ENCODE peak calls at places on chromosome 17, in five cellular contexts. K, G, H, W and B are unnamed samples.

GRCh38 chr17:76671123-76671911 is 27.8 kb upstream of the ST6GALNAC1 start:
- DNase-seq in W (peak), H (peak), K (peak), G (peak), B (peak)

GRCh38 chr17:73906896-73907600 is 262.8 kb upstream of the SDK2 start:
- DNase-seq in K (no peak), W (no peak), G (no peak), H (no peak), B (no peak)

GRCh38 chr17:30210901-30211300 is 24.6 kb downstream of the SLC6A4 start:
- DNase-seq in H (no peak), W (no peak), K (no peak), G (no peak), B (no peak)

GRCh38 chr17:55458977-55459376 is 37.3 kb upstream of the MMD start:
- DNase-seq in H (peak), K (no peak), W (no peak), G (no peak), B (peak)

GRCh38 chr17:5527647-5528250 is 41.4 kb downstream of the MIS12 start:
- DNase-seq in K (no peak), H (no peak), G (no peak), W (peak), B (no peak)

GRCh38 chr17:73211745-73212144 is 18.9 kb downstream of the COG1 start:
- DNase-seq in H (no peak), W (no peak), K (no peak), G (no peak), B (no peak)

GRCh38 chr17:49906511-49907136 is 58.8 kb upstream of the TAC4 start:
- DNase-seq in H (no peak), G (no peak), K (peak), W (no peak), B (no peak)

GRCh38 chr17:50539762-50540440 is 7.1 kb upstream of the SPATA20 start:
- DNase-seq in K (peak), H (no peak), W (peak), G (peak), B (no peak)

GRCh38 chr17:5667871-5668270 is 83.6 kb upstream of the NLRP1 start:
- DNase-seq in K (no peak), W (peak), G (no peak), H (peak), B (no peak)

GRCh38 chr17:45046536-45047125 is 4.8 kb downstream of the DCAKD start:
- DNase-seq in W (no peak), G (no peak), K (no peak), H (no peak), B (no peak)

GRCh38 chr17:45223541-45224528 is 2.1 kb downstream of the FMNL1 start:
- DNase-seq in W (no peak), G (no peak), H (no peak), K (no peak), B (no peak)

GRCh38 chr17:6161456-6161855 is 91.3 kb downstream of the WSCD1 start:
- DNase-seq in H (no peak), K (no peak), G (no peak), W (no peak), B (no peak)

GRCh38 chr17:70276931-70277330 is 107.6 kb downstream of the KCNJ2 start:
- DNase-seq in W (no peak), K (no peak), G (no peak), H (no peak), B (peak)

GRCh38 chr17:72693956-72694355 is 398.5 kb downstream of the SLC39A11 start:
- DNase-seq in G (no peak), W (no peak), K (no peak), H (no peak), B (no peak)

GRCh38 chr17:79009397-79010303 is at the start of gene CANT1:
- DNase-seq in H (peak), W (peak), K (peak), G (peak), B (peak)

GRCh38 chr17:17570207-17570797 is 21.2 kb downstream of the PEMT start:
- DNase-seq in H (no peak), G (no peak), W (peak), K (peak), B (no peak)

GRCh38 chr17:4142107-4142900 is 526 bp downstream of the ZZEF1 start:
- DNase-seq in G (no peak), K (no peak), W (peak), H (no peak), B (peak)

GRCh38 chr17:50365165-50365564 is 7.8 kb downstream of the MRPL27 start:
- DNase-seq in H (no peak), W (peak), K (no peak), G (no peak), B (no peak)

GRCh38 chr17:44205962-44206824 is 6.5 kb upstream of the ATXN7L3 start:
- DNase-seq in K (no peak), H (no peak), W (peak), G (no peak), B (no peak)

GRCh38 chr17:66302761-66303626 is 581 bp downstream of the PRKCA start:
- DNase-seq in G (peak), W (peak), K (peak), H (no peak), B (peak)

GRCh38 chr17:61407211-61407911 is 7.7 kb downstream of the TBX2 start:
- DNase-seq in H (no peak), W (no peak), G (no peak), K (no peak), B (no peak)

GRCh38 chr17:50564916-50565315 is 4.4 kb downstream of the CACNA1G start:
- DNase-seq in K (no peak), W (no peak), G (no peak), H (no peak), B (peak)

GRCh38 chr17:60244656-60245055 is 94.9 kb downstream of the CA4 start:
- DNase-seq in G (no peak), K (no peak), W (no peak), H (no peak), B (no peak)

GRCh38 chr17:80760501-80760900 is 215.9 kb downstream of the RPTOR start:
- DNase-seq in H (no peak), G (no peak), W (no peak), K (peak), B (no peak)

GRCh38 chr17:42698736-42699414 is 16.5 kb downstream of the CNTNAP1 start:
- DNase-seq in G (peak), K (no peak), W (no peak), H (no peak), B (peak)

DNA sequence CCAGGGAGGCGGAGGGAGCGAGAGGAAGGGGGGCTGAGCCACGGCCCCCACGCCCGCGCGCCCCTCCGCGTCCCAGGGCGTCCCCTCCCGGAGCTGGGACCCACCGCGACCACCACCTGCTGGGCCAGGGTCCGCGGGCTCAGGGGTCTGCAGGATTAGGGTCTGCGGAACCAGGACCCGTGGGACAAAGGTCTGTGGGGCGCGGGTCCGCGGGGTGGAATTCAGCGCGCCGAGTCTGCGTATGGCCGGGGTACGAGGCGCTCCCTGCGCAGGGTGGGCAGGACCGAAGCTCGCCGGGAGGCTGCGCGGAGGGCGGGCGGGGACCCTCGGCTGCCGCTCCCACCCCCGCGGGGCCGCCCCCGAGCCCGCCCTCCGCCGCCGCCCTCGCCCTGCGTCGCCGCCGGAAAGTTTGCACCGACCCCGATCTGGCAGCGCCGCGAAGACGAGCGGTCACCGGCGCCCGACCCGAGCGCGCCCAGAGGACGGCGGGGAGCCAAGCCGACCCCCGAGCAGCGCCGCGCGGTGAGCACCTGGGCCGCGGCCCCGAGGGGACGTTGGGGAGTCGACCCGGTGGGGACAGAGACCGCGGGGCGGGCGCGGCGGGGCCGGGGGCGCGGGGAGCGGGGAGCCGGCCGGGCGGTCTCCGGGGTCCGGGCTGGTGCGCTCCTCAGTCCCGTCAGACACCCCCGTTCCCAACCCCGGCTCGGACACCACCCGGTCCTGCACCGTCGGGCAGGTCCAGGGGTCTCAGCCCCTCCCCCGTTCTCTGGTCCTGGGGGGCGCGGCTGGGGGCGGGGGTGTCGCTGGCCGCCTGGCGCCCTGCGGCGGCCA is at the start of gene GCGR:
- DNase-seq in G (peak), W (peak), K (no peak), H (no peak), B (no peak)
- TF ChIP-seq EZH2 in G (no peak), W (no peak), K (no peak), H (no peak), B (peak)

GRCh38 chr17:48732688-48733629 is 4.4 kb upstream of the HOXB13 start:
- DNase-seq in W (peak), G (no peak), K (no peak), H (no peak), B (no peak)
- TF ChIP-seq EZH2 in W (peak), G (no peak), K (no peak), H (no peak), B (peak)

GRCh38 chr17:75589017-75589918 is 1.7 kb downstream of the MYO15B start:
- DNase-seq in K (peak), H (peak), G (peak), W (peak), B (peak)

GRCh38 chr17:75590314-75590761 is 2.7 kb downstream of the MYO15B start:
- DNase-seq in W (no peak), H (no peak), G (no peak), K (no peak), B (no peak)

GRCh38 chr17:75588546-75589016 is 981 bp downstream of the MYO15B start:
- DNase-seq in K (no peak), W (peak), H (no peak), G (no peak), B (no peak)

GRCh38 chr17:75589919-75590303 is 2.3 kb downstream of the MYO15B start:
- DNase-seq in K (peak), W (no peak), H (no peak), G (no peak), B (no peak)

GRCh38 chr17:75587718-75588545 is at the start of gene MYO15B:
- DNase-seq in H (no peak), K (no peak), G (peak), W (peak), B (no peak)
- TF ChIP-seq EZH2 in H (no peak), K (no peak), G (no peak), W (no peak), B (peak)

DNA sequence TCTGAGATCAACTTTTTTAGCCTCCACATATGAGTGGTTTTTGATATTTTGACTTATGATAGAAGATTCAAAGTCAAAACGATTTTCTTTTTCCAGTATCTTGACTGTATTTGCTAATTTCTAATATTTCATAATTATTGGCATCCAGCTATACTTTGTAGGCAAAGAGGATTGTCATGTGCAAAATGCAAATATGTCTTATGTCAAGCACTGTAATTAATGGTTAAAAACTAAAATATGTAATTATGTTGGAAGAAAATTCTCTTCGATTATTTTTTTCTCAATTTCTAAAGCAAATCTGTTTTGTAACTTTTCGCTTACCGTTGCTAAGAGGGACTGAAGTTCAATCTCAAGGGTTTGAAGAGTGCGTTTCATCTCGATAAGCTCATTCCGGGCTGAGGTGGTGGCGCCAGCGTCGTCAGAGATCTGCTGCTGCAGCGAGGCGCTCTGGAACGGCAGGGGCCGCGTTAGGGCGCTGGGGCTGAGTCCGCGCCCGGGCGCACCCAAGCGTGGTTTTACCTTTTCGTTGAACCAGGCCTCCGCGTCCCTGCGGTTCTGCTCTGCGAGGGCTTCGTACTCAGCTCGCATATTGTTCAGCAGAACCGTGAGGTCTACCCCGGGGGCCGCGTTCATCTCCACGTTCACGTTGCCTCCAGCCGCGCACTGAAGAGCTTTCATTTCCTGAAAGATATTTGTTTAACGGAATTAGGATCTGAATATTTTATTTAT is 3.0 kb downstream of the KRT27 start:
- DNase-seq in W (peak), H (no peak), K (peak), G (no peak), B (no peak)
- TF ChIP-seq EZH2 in W (no peak), H (no peak), K (no peak), G (no peak), B (no peak)

GRCh38 chr17:63998050-63998720 is at the start of gene PRR29:
- DNase-seq in K (peak), G (peak), W (peak), H (no peak), B (no peak)
- TF ChIP-seq EZH2 in K (no peak), G (no peak), W (no peak), H (no peak), B (no peak)

GRCh38 chr17:82080789-82081464 is 15.3 kb upstream of the DUS1L start:
- DNase-seq in G (no peak), K (no peak), H (no peak), W (no peak), B (no peak)
- TF ChIP-seq EZH2 in G (no peak), K (no peak), H (no peak), W (no peak), B (no peak)

GRCh38 chr17:10198509-10199249 is at the start of gene GAS7:
- DNase-seq in G (no peak), K (no peak), W (peak), H (no peak), B (no peak)
- TF ChIP-seq EZH2 in G (no peak), K (no peak), W (no peak), H (no peak), B (no peak)

GRCh38 chr17:8001976-8002645 is at the start of gene GUCY2D:
- DNase-seq in H (no peak), K (no peak), W (peak), G (no peak), B (no peak)
- TF ChIP-seq EZH2 in H (no peak), K (no peak), W (peak), G (no peak), B (peak)